ENCODE peak calls at places on chromosomes 12 and 14, in five cellular contexts. M is fibroblast of lung; I is ELR; V is activated CD8-positive, alpha-beta memory T cell treated with anti-CD3 and anti-CD28 coated beads, Interleukin-2, amount 50 U/mL, for 48 hours; P is stimulated activated CD8-positive, alpha-beta memory T cell treated with anti-CD3 and anti-CD28 coated beads, Interleukin-15, amount 100 ng/mL, for 4 hours. U is an unnamed sample.

GRCh38 chr14:78933948-78934524 is 763.9 kb downstream of the NRXN3 start:
- DNase-seq in V (no peak), P (no peak), I (peak), M (peak), U (peak)

GRCh38 chr12:89544730-89545184 is 18.9 kb upstream of the POC1B start:
- DNase-seq in V (no peak), I (no peak), P (no peak), M (peak), U (no peak)

GRCh38 chr12:59980491-59980890 is 384.7 kb downstream of the SLC16A7 start:
- DNase-seq in V (no peak), M (peak), P (no peak), I (peak), U (no peak)

GRCh38 chr12:84561362-84561761 is 351.2 kb downstream of the SLC6A15 start:
- DNase-seq in V (no peak), M (no peak), P (no peak), I (no peak), U (no peak)

GRCh38 chr12:76201316-76201715 is 116.8 kb upstream of the NAP1L1 start:
- DNase-seq in I (peak), M (no peak), P (no peak), V (no peak), U (no peak)

GRCh38 chr14:36997843-36998242 is 174.6 kb downstream of the SLC25A21 start:
- DNase-seq in V (no peak), P (no peak), M (peak), I (no peak), U (no peak)

GRCh38 chr12:25796523-25797000 is 161.9 kb upstream of the RASSF8 start:
- DNase-seq in M (peak), V (no peak), I (no peak), P (no peak), U (no peak)

GRCh38 chr12:132614861-132615578 is 3.6 kb upstream of the P2RX2 start:
- DNase-seq in P (peak), V (peak), I (peak), M (peak), U (peak)

GRCh38 chr14:105312973-105313372 is 1.6 kb upstream of the PACS2 start:
- DNase-seq in V (no peak), I (no peak), P (no peak), M (no peak), U (no peak)